ENCODE peak calls at places on chromosomes 3 and 15, in eight cellular contexts. One of them, this sample, is unnamed.

GRCh38 chr15:22888120-22888859 is 49.8 kb downstream of the NIPA2 start:
- DNase-seq in upper lobe of right lung: peak
- DNase-seq in pancreas: no peak
- DNase-seq in GM06990: no peak
- DNase-seq in fibroblast of lung: peak
- DNase-seq in PC-3: peak
- DNase-seq in tibial artery: no peak
- DNase-seq in bronchial epithelial cell: peak
- DNase-seq in this sample: peak

GRCh38 chr3:66441124-66441523 is 59.7 kb downstream of the LRIG1 start:
- DNase-seq in upper lobe of right lung: no peak
- DNase-seq in pancreas: no peak
- DNase-seq in GM06990: no peak
- DNase-seq in fibroblast of lung: peak
- DNase-seq in PC-3: peak
- DNase-seq in tibial artery: no peak
- DNase-seq in bronchial epithelial cell: peak
- DNase-seq in this sample: peak

GRCh38 chr3:9883676-9884554 is 3.9 kb upstream of the CIDEC start:
- DNase-seq in upper lobe of right lung: no peak
- DNase-seq in pancreas: no peak
- DNase-seq in GM06990: no peak
- DNase-seq in fibroblast of lung: peak
- DNase-seq in PC-3: no peak
- DNase-seq in tibial artery: no peak
- DNase-seq in bronchial epithelial cell: no peak
- DNase-seq in this sample: peak

GRCh38 chr3:57856675-57857074 is 100.6 kb downstream of the SLMAP start:
- DNase-seq in upper lobe of right lung: no peak
- DNase-seq in pancreas: no peak
- DNase-seq in GM06990: no peak
- DNase-seq in fibroblast of lung: peak
- DNase-seq in PC-3: peak
- DNase-seq in tibial artery: no peak
- DNase-seq in bronchial epithelial cell: peak
- DNase-seq in this sample: peak

GRCh38 chr15:42694398-42694797 is 42.5 kb downstream of the CDAN1 start:
- DNase-seq in upper lobe of right lung: peak
- DNase-seq in pancreas: no peak
- DNase-seq in GM06990: no peak
- DNase-seq in fibroblast of lung: no peak
- DNase-seq in PC-3: no peak
- DNase-seq in tibial artery: no peak
- DNase-seq in bronchial epithelial cell: no peak
- DNase-seq in this sample: no peak

GRCh38 chr15:38577405-38577987 is 12.9 kb upstream of the RASGRP1 start:
- DNase-seq in upper lobe of right lung: no peak
- DNase-seq in pancreas: no peak
- DNase-seq in GM06990: no peak
- DNase-seq in fibroblast of lung: no peak
- DNase-seq in PC-3: no peak
- DNase-seq in tibial artery: no peak
- DNase-seq in bronchial epithelial cell: no peak
- DNase-seq in this sample: no peak

GRCh38 chr15:95226835-95227234 is 995.5 kb downstream of the MCTP2 start:
- DNase-seq in upper lobe of right lung: no peak
- DNase-seq in pancreas: no peak
- DNase-seq in GM06990: no peak
- DNase-seq in fibroblast of lung: no peak
- DNase-seq in PC-3: no peak
- DNase-seq in tibial artery: no peak
- DNase-seq in bronchial epithelial cell: peak
- DNase-seq in this sample: no peak

GRCh38 chr3:124856687-124857086 is 30.5 kb downstream of the ITGB5 start:
- DNase-seq in upper lobe of right lung: no peak
- DNase-seq in pancreas: no peak
- DNase-seq in GM06990: no peak
- DNase-seq in fibroblast of lung: no peak
- DNase-seq in PC-3: no peak
- DNase-seq in tibial artery: no peak
- DNase-seq in bronchial epithelial cell: no peak
- DNase-seq in this sample: peak

GRCh38 chr3:158097141-158097540 is 9.1 kb downstream of the SHOX2 start:
- DNase-seq in upper lobe of right lung: no peak
- DNase-seq in pancreas: no peak
- DNase-seq in GM06990: peak
- DNase-seq in fibroblast of lung: no peak
- DNase-seq in PC-3: no peak
- DNase-seq in tibial artery: no peak
- DNase-seq in bronchial epithelial cell: no peak
- DNase-seq in this sample: no peak

DNA sequence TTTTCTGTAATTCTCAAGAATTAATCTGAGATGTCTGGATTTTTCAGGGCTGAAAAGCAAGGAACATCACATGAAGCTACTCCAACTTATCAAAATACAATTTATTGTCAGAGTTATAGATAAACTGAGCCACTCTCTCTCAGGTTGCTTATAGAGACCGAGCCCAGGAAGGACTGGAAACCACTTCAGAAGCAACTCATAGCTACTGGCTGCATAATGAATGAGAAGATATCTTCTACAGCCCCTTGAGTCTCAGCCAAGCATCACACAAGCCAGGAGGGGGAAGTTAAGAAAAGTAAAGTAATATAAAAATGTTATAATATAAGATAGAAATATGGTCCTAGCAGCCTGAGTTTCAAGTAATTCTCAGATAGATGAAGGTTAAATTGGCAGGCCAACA is 186.0 kb downstream of the TNIK start:
- DNase-seq in upper lobe of right lung: no peak
- DNase-seq in pancreas: no peak
- DNase-seq in GM06990: no peak
- DNase-seq in fibroblast of lung: no peak
- DNase-seq in PC-3: no peak
- DNase-seq in tibial artery: no peak
- DNase-seq in bronchial epithelial cell: no peak
- DNase-seq in this sample: no peak
- H3K4me3 ChIP-seq in upper lobe of right lung: no peak
- H3K4me3 ChIP-seq in pancreas: no peak
- H3K4me3 ChIP-seq in GM06990: no peak
- H3K4me3 ChIP-seq in fibroblast of lung: no peak
- H3K4me3 ChIP-seq in PC-3: no peak
- H3K4me3 ChIP-seq in tibial artery: no peak
- H3K4me3 ChIP-seq in bronchial epithelial cell: no peak
- H3K4me3 ChIP-seq in this sample: no peak

GRCh38 chr3:131142580-131142979 is 115.9 kb downstream of the NEK11 start:
- DNase-seq in upper lobe of right lung: no peak
- DNase-seq in pancreas: no peak
- DNase-seq in GM06990: no peak
- DNase-seq in fibroblast of lung: peak
- DNase-seq in PC-3: peak
- DNase-seq in tibial artery: no peak
- DNase-seq in bronchial epithelial cell: peak
- DNase-seq in this sample: peak
- TF ChIP-seq CTCF in upper lobe of right lung: no peak
- TF ChIP-seq CTCF in pancreas: no peak
- TF ChIP-seq CTCF in GM06990: no peak
- TF ChIP-seq CTCF in fibroblast of lung: peak
- TF ChIP-seq CTCF in PC-3: peak
- TF ChIP-seq CTCF in tibial artery: no peak
- TF ChIP-seq CTCF in bronchial epithelial cell: no peak
- TF ChIP-seq CTCF in this sample: peak

GRCh38 chr3:48301814-48302194 is 31.7 kb downstream of the SPINK8 start:
- DNase-seq in upper lobe of right lung: no peak
- DNase-seq in pancreas: peak
- DNase-seq in GM06990: no peak
- DNase-seq in fibroblast of lung: peak
- DNase-seq in PC-3: peak
- DNase-seq in tibial artery: no peak
- DNase-seq in bronchial epithelial cell: peak
- DNase-seq in this sample: peak

GRCh38 chr3:48296699-48297098 is 36.8 kb downstream of the SPINK8 start:
- DNase-seq in upper lobe of right lung: no peak
- DNase-seq in pancreas: no peak
- DNase-seq in GM06990: no peak
- DNase-seq in fibroblast of lung: no peak
- DNase-seq in PC-3: no peak
- DNase-seq in tibial artery: no peak
- DNase-seq in bronchial epithelial cell: no peak
- DNase-seq in this sample: no peak

GRCh38 chr3:48297111-48297810 is 36.2 kb downstream of the SPINK8 start:
- DNase-seq in upper lobe of right lung: no peak
- DNase-seq in pancreas: no peak
- DNase-seq in GM06990: no peak
- DNase-seq in fibroblast of lung: no peak
- DNase-seq in PC-3: no peak
- DNase-seq in tibial artery: no peak
- DNase-seq in bronchial epithelial cell: no peak
- DNase-seq in this sample: no peak

GRCh38 chr3:48301020-48301813 is 32.2 kb downstream of the SPINK8 start:
- DNase-seq in upper lobe of right lung: peak
- DNase-seq in pancreas: peak
- DNase-seq in GM06990: peak
- DNase-seq in fibroblast of lung: peak
- DNase-seq in PC-3: peak
- DNase-seq in tibial artery: peak
- DNase-seq in bronchial epithelial cell: peak
- DNase-seq in this sample: peak

GRCh38 chr3:48299746-48300361 is 33.6 kb downstream of the SPINK8 start:
- DNase-seq in upper lobe of right lung: no peak
- DNase-seq in pancreas: no peak
- DNase-seq in GM06990: no peak
- DNase-seq in fibroblast of lung: no peak
- DNase-seq in PC-3: no peak
- DNase-seq in tibial artery: no peak
- DNase-seq in bronchial epithelial cell: no peak
- DNase-seq in this sample: no peak
- H3K4me3 ChIP-seq in upper lobe of right lung: peak
- H3K4me3 ChIP-seq in pancreas: peak
- H3K4me3 ChIP-seq in GM06990: peak
- H3K4me3 ChIP-seq in fibroblast of lung: peak
- H3K4me3 ChIP-seq in PC-3: peak
- H3K4me3 ChIP-seq in tibial artery: no peak
- H3K4me3 ChIP-seq in bronchial epithelial cell: no peak
- H3K4me3 ChIP-seq in this sample: peak

DNA sequence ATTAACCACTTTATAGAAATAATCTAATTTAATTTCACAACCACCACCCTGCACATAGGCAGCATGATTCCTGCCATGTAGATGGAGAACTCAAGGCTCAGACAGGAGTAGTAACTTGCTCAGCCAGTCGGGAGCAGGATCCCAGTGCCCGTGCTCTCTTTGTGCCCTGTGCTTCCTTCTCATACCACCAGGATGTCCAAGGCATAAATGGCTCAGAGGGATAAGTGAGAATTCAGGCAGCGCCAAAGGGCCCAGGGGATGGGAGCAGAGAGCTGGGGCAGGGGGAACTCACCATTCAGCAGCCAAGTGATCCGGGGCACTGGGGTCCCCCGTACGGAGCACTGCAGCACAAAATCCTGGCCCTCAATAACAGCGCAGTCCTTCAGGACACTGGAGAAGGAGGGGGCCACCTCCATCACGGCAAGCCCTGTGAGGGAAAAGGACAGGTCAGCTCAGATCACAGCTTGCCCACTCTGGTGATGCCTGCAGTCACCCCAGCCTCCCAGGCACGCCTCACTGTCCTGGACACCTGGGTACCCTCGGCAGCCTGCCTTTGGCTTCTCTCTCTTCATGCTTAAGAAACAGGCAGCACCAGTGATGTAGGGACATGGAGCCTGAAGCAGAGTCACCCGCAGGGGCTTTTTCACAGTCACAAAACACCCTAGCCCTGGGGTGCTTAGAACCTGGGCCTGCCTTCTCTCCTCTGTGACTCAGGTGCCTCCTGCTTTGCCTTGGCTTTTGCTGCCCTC is 141.0 kb upstream of the HACD2 start:
- DNase-seq in upper lobe of right lung: no peak
- DNase-seq in pancreas: no peak
- DNase-seq in GM06990: no peak
- DNase-seq in fibroblast of lung: no peak
- DNase-seq in PC-3: no peak
- DNase-seq in tibial artery: no peak
- DNase-seq in bronchial epithelial cell: no peak
- DNase-seq in this sample: no peak
- TF ChIP-seq CTCF in upper lobe of right lung: no peak
- TF ChIP-seq CTCF in pancreas: no peak
- TF ChIP-seq CTCF in GM06990: no peak
- TF ChIP-seq CTCF in fibroblast of lung: no peak
- TF ChIP-seq CTCF in PC-3: peak
- TF ChIP-seq CTCF in tibial artery: peak
- TF ChIP-seq CTCF in bronchial epithelial cell: peak
- TF ChIP-seq CTCF in this sample: peak

GRCh38 chr15:65821070-65821469 is 29.0 kb upstream of the DENND4A start:
- DNase-seq in upper lobe of right lung: no peak
- DNase-seq in pancreas: no peak
- DNase-seq in GM06990: no peak
- DNase-seq in fibroblast of lung: no peak
- DNase-seq in PC-3: no peak
- DNase-seq in tibial artery: no peak
- DNase-seq in bronchial epithelial cell: no peak
- DNase-seq in this sample: no peak

GRCh38 chr15:65824031-65824743 is 32.1 kb upstream of the DENND4A start:
- DNase-seq in upper lobe of right lung: no peak
- DNase-seq in pancreas: peak
- DNase-seq in GM06990: no peak
- DNase-seq in fibroblast of lung: peak
- DNase-seq in PC-3: peak
- DNase-seq in tibial artery: no peak
- DNase-seq in bronchial epithelial cell: peak
- DNase-seq in this sample: peak

GRCh38 chr15:65816441-65816840 is 24.3 kb upstream of the DENND4A start:
- DNase-seq in upper lobe of right lung: no peak
- DNase-seq in pancreas: no peak
- DNase-seq in GM06990: no peak
- DNase-seq in fibroblast of lung: no peak
- DNase-seq in PC-3: no peak
- DNase-seq in tibial artery: no peak
- DNase-seq in bronchial epithelial cell: no peak
- DNase-seq in this sample: no peak

GRCh38 chr15:65818927-65819562 is 27.0 kb upstream of the DENND4A start:
- DNase-seq in upper lobe of right lung: no peak
- DNase-seq in pancreas: no peak
- DNase-seq in GM06990: peak
- DNase-seq in fibroblast of lung: no peak
- DNase-seq in PC-3: no peak
- DNase-seq in tibial artery: no peak
- DNase-seq in bronchial epithelial cell: no peak
- DNase-seq in this sample: no peak

GRCh38 chr15:65819563-65819960 is 27.5 kb upstream of the DENND4A start:
- DNase-seq in upper lobe of right lung: no peak
- DNase-seq in pancreas: no peak
- DNase-seq in GM06990: no peak
- DNase-seq in fibroblast of lung: no peak
- DNase-seq in PC-3: no peak
- DNase-seq in tibial artery: no peak
- DNase-seq in bronchial epithelial cell: no peak
- DNase-seq in this sample: no peak
- H3K4me3 ChIP-seq in upper lobe of right lung: no peak
- H3K4me3 ChIP-seq in pancreas: no peak
- H3K4me3 ChIP-seq in GM06990: no peak
- H3K4me3 ChIP-seq in fibroblast of lung: no peak
- H3K4me3 ChIP-seq in PC-3: no peak
- H3K4me3 ChIP-seq in tibial artery: no peak
- H3K4me3 ChIP-seq in bronchial epithelial cell: no peak
- H3K4me3 ChIP-seq in this sample: no peak

This sample was measured in fibroblast of mammary gland.